ENCODE peak calls at places on chromosomes 6 and 20, in ten cellular contexts. One of them, this sample, is unnamed.

GRCh38 chr6:41768545-41769308 is 11.0 kb downstream of the FRS3 start:
- DNase-seq in Kasumi-1: no peak
- DNase-seq in fibroblast of mammary gland: no peak
- DNase-seq in neural crest cell: no peak
- DNase-seq in T-cell: no peak
- DNase-seq in stimulated activated CD4-positive, alpha-beta T cell treated with anti-CD3 and anti-CD28 coated beads, Interleukin-1b, Interleukin-23, amount 100 ng/mL, for 24 hours: no peak
- DNase-seq in endodermal cell: no peak
- DNase-seq in mesothelial cell of epicardium: no peak
- DNase-seq in AML-193: no peak
- DNase-seq in NCI-H774: no peak
- DNase-seq in this sample: no peak

GRCh38 chr6:97275809-97276208 is 7.2 kb downstream of the MMS22L start:
- DNase-seq in Kasumi-1: no peak
- DNase-seq in fibroblast of mammary gland: peak; percentile 3
- DNase-seq in neural crest cell: no peak
- DNase-seq in T-cell: no peak
- DNase-seq in stimulated activated CD4-positive, alpha-beta T cell treated with anti-CD3 and anti-CD28 coated beads, Interleukin-1b, Interleukin-23, amount 100 ng/mL, for 24 hours: no peak
- DNase-seq in endodermal cell: no peak
- DNase-seq in mesothelial cell of epicardium: no peak
- DNase-seq in AML-193: no peak
- DNase-seq in NCI-H774: no peak
- DNase-seq in this sample: no peak

GRCh38 chr6:137357263-137357947 is 136.8 kb downstream of the OLIG3 start:
- DNase-seq in Kasumi-1: no peak
- DNase-seq in fibroblast of mammary gland: no peak
- DNase-seq in neural crest cell: peak; percentile 59
- DNase-seq in T-cell: no peak
- DNase-seq in stimulated activated CD4-positive, alpha-beta T cell treated with anti-CD3 and anti-CD28 coated beads, Interleukin-1b, Interleukin-23, amount 100 ng/mL, for 24 hours: no peak
- DNase-seq in endodermal cell: no peak
- DNase-seq in mesothelial cell of epicardium: no peak
- DNase-seq in AML-193: no peak
- DNase-seq in NCI-H774: no peak
- DNase-seq in this sample: peak; percentile 16

GRCh38 chr6:53500095-53500494 is 44.8 kb downstream of the GCLC start:
- DNase-seq in Kasumi-1: no peak
- DNase-seq in fibroblast of mammary gland: no peak
- DNase-seq in neural crest cell: no peak
- DNase-seq in T-cell: no peak
- DNase-seq in stimulated activated CD4-positive, alpha-beta T cell treated with anti-CD3 and anti-CD28 coated beads, Interleukin-1b, Interleukin-23, amount 100 ng/mL, for 24 hours: no peak
- DNase-seq in endodermal cell: no peak
- DNase-seq in mesothelial cell of epicardium: no peak
- DNase-seq in AML-193: no peak
- DNase-seq in NCI-H774: no peak
- DNase-seq in this sample: no peak

GRCh38 chr6:84411060-84411629 is 183.7 kb upstream of the CEP162 start:
- DNase-seq in Kasumi-1: no peak
- DNase-seq in fibroblast of mammary gland: peak; percentile 86
- DNase-seq in neural crest cell: no peak
- DNase-seq in T-cell: no peak
- DNase-seq in stimulated activated CD4-positive, alpha-beta T cell treated with anti-CD3 and anti-CD28 coated beads, Interleukin-1b, Interleukin-23, amount 100 ng/mL, for 24 hours: no peak
- DNase-seq in endodermal cell: no peak
- DNase-seq in mesothelial cell of epicardium: no peak
- DNase-seq in AML-193: no peak
- DNase-seq in NCI-H774: no peak
- DNase-seq in this sample: peak; percentile 77

GRCh38 chr6:34391711-34392496 is 565 bp downstream of the NUDT3 start:
- DNase-seq in Kasumi-1: peak; percentile 46
- DNase-seq in fibroblast of mammary gland: peak; percentile 42
- DNase-seq in neural crest cell: peak; percentile 58
- DNase-seq in T-cell: peak; percentile 45
- DNase-seq in stimulated activated CD4-positive, alpha-beta T cell treated with anti-CD3 and anti-CD28 coated beads, Interleukin-1b, Interleukin-23, amount 100 ng/mL, for 24 hours: peak; percentile 50
- DNase-seq in endodermal cell: peak; percentile 88
- DNase-seq in mesothelial cell of epicardium: peak; percentile 37
- DNase-seq in AML-193: peak; percentile 61
- DNase-seq in NCI-H774: peak; percentile 11
- DNase-seq in this sample: peak; percentile 69

GRCh38 chr6:158718431-158719126 is 68.7 kb downstream of the SYTL3 start:
- DNase-seq in Kasumi-1: peak; percentile 48
- DNase-seq in fibroblast of mammary gland: no peak
- DNase-seq in neural crest cell: peak; percentile 28
- DNase-seq in T-cell: no peak
- DNase-seq in stimulated activated CD4-positive, alpha-beta T cell treated with anti-CD3 and anti-CD28 coated beads, Interleukin-1b, Interleukin-23, amount 100 ng/mL, for 24 hours: no peak
- DNase-seq in endodermal cell: peak; percentile 93
- DNase-seq in mesothelial cell of epicardium: no peak
- DNase-seq in AML-193: peak; percentile 15
- DNase-seq in NCI-H774: no peak
- DNase-seq in this sample: no peak

GRCh38 chr20:45487231-45487635 is 17.7 kb downstream of the WFDC2 start:
- DNase-seq in Kasumi-1: peak; percentile 28
- DNase-seq in fibroblast of mammary gland: no peak
- DNase-seq in neural crest cell: no peak
- DNase-seq in T-cell: no peak
- DNase-seq in stimulated activated CD4-positive, alpha-beta T cell treated with anti-CD3 and anti-CD28 coated beads, Interleukin-1b, Interleukin-23, amount 100 ng/mL, for 24 hours: no peak
- DNase-seq in endodermal cell: peak; percentile 81
- DNase-seq in mesothelial cell of epicardium: no peak
- DNase-seq in AML-193: no peak
- DNase-seq in NCI-H774: no peak
- DNase-seq in this sample: no peak

GRCh38 chr6:13165518-13166186 is 162.7 kb downstream of the TBC1D7 start:
- DNase-seq in Kasumi-1: no peak
- DNase-seq in fibroblast of mammary gland: no peak
- DNase-seq in neural crest cell: no peak
- DNase-seq in T-cell: no peak
- DNase-seq in stimulated activated CD4-positive, alpha-beta T cell treated with anti-CD3 and anti-CD28 coated beads, Interleukin-1b, Interleukin-23, amount 100 ng/mL, for 24 hours: no peak
- DNase-seq in endodermal cell: no peak
- DNase-seq in mesothelial cell of epicardium: no peak
- DNase-seq in AML-193: no peak
- DNase-seq in NCI-H774: no peak
- DNase-seq in this sample: peak; percentile 65

GRCh38 chr6:150322452-150322851 is 46.4 kb upstream of the IYD start:
- DNase-seq in Kasumi-1: no peak
- DNase-seq in fibroblast of mammary gland: no peak
- DNase-seq in neural crest cell: no peak
- DNase-seq in T-cell: no peak
- DNase-seq in stimulated activated CD4-positive, alpha-beta T cell treated with anti-CD3 and anti-CD28 coated beads, Interleukin-1b, Interleukin-23, amount 100 ng/mL, for 24 hours: no peak
- DNase-seq in endodermal cell: no peak
- DNase-seq in mesothelial cell of epicardium: no peak
- DNase-seq in AML-193: no peak
- DNase-seq in NCI-H774: no peak
- DNase-seq in this sample: no peak

GRCh38 chr20:32007787-32008616 is 2.2 kb upstream of the CCM2L start:
- DNase-seq in Kasumi-1: peak; percentile 29
- DNase-seq in fibroblast of mammary gland: no peak
- DNase-seq in neural crest cell: no peak
- DNase-seq in T-cell: no peak
- DNase-seq in stimulated activated CD4-positive, alpha-beta T cell treated with anti-CD3 and anti-CD28 coated beads, Interleukin-1b, Interleukin-23, amount 100 ng/mL, for 24 hours: no peak
- DNase-seq in endodermal cell: peak; percentile 84
- DNase-seq in mesothelial cell of epicardium: no peak
- DNase-seq in AML-193: no peak
- DNase-seq in NCI-H774: no peak
- DNase-seq in this sample: peak; percentile 21